ENCODE peak calls at places on chromosomes 4 and X, in six cellular contexts. One of them, this sample, is unnamed.
A peak's percentile ranks its signal among the peaks of the same experiment; 100 is the strongest.

GRCh38 chrX:9062621-9063020 is 28.7 kb upstream of the FAM9B start:
- DNase-seq in WTC11: no peak
- DNase-seq in K562: no peak
- DNase-seq in adrenal gland: no peak
- DNase-seq in NB4: no peak
- DNase-seq in transverse colon: no peak
- DNase-seq in this sample: no peak

GRCh38 chr4:97457253-97457652 is 686.0 kb downstream of the STPG2 start:
- DNase-seq in K562: no peak
- DNase-seq in NB4: no peak
- DNase-seq in transverse colon: no peak
- DNase-seq in WTC11: no peak
- DNase-seq in adrenal gland: no peak
- DNase-seq in this sample: no peak

GRCh38 chr4:169268951-169269781 is 1.6 kb downstream of the SH3RF1 start:
- DNase-seq in K562: no peak
- DNase-seq in adrenal gland: peak; percentile 53
- DNase-seq in WTC11: no peak
- DNase-seq in NB4: no peak
- DNase-seq in transverse colon: peak; percentile 31
- DNase-seq in this sample: no peak

GRCh38 chr4:102625232-102625930 is 124.2 kb downstream of the NFKB1 start:
- DNase-seq in transverse colon: peak; percentile 42
- DNase-seq in K562: no peak
- DNase-seq in NB4: peak; percentile 75
- DNase-seq in WTC11: peak; percentile 46
- DNase-seq in adrenal gland: no peak
- DNase-seq in this sample: peak; percentile 82

GRCh38 chrX:1412551-1413161 is 20.7 kb upstream of the SLC25A6 start:
- DNase-seq in adrenal gland: no peak
- DNase-seq in transverse colon: no peak
- DNase-seq in K562: no peak
- DNase-seq in WTC11: peak; percentile 9
- DNase-seq in NB4: no peak
- DNase-seq in this sample: no peak

GRCh38 chr4:47340914-47341313 is 122.6 kb downstream of the COMMD8 start:
- DNase-seq in K562: no peak
- DNase-seq in adrenal gland: no peak
- DNase-seq in transverse colon: no peak
- DNase-seq in WTC11: no peak
- DNase-seq in NB4: no peak
- DNase-seq in this sample: no peak

GRCh38 chr4:112381996-112382692 is 85.0 kb downstream of the ALPK1 start:
- DNase-seq in adrenal gland: no peak
- DNase-seq in NB4: no peak
- DNase-seq in WTC11: no peak
- DNase-seq in transverse colon: no peak
- DNase-seq in K562: no peak
- DNase-seq in this sample: no peak

GRCh38 chrX:24760601-24761000 is 66.9 kb downstream of the POLA1 start:
- DNase-seq in K562: no peak
- DNase-seq in WTC11: no peak
- DNase-seq in transverse colon: no peak
- DNase-seq in NB4: no peak
- DNase-seq in adrenal gland: no peak
- DNase-seq in this sample: no peak

GRCh38 chr4:139528377-139529005 is 27.5 kb downstream of the SETD7 start:
- DNase-seq in NB4: peak; percentile 93
- DNase-seq in transverse colon: peak; percentile 62
- DNase-seq in adrenal gland: no peak
- DNase-seq in K562: no peak
- DNase-seq in WTC11: no peak
- DNase-seq in this sample: peak; percentile 12

GRCh38 chr4:37767019-37767418 is 59.5 kb upstream of the PGM2 start:
- DNase-seq in adrenal gland: no peak
- DNase-seq in NB4: no peak
- DNase-seq in transverse colon: no peak
- DNase-seq in WTC11: no peak
- DNase-seq in K562: no peak
- DNase-seq in this sample: no peak

GRCh38 chr4:129364747-129365452 is 268.9 kb downstream of the C4orf33 start:
- DNase-seq in adrenal gland: no peak
- DNase-seq in K562: no peak
- DNase-seq in transverse colon: no peak
- DNase-seq in NB4: no peak
- DNase-seq in WTC11: no peak
- DNase-seq in this sample: no peak

GRCh38 chr4:52665592-52665991 is 6.5 kb upstream of the USP46 start:
- DNase-seq in adrenal gland: no peak
- DNase-seq in WTC11: no peak
- DNase-seq in transverse colon: no peak
- DNase-seq in K562: no peak
- DNase-seq in NB4: peak; percentile 29
- DNase-seq in this sample: peak; percentile 10

GRCh38 chr4:186628058-186628711 is 72.8 kb upstream of the MTNR1A start:
- DNase-seq in NB4: peak; percentile 88
- DNase-seq in K562: no peak
- DNase-seq in transverse colon: no peak
- DNase-seq in WTC11: no peak
- DNase-seq in adrenal gland: no peak
- DNase-seq in this sample: peak; percentile 35

GRCh38 chrX:116379854-116380253 is 56.6 kb upstream of the SLC6A14 start:
- DNase-seq in adrenal gland: no peak
- DNase-seq in K562: no peak
- DNase-seq in NB4: no peak
- DNase-seq in WTC11: no peak
- DNase-seq in transverse colon: no peak
- DNase-seq in this sample: no peak

GRCh38 chr4:1823545-1823932 is 30.4 kb downstream of the FGFR3 start:
- DNase-seq in K562: no peak
- DNase-seq in NB4: no peak
- DNase-seq in transverse colon: no peak
- DNase-seq in adrenal gland: no peak
- DNase-seq in WTC11: no peak
- DNase-seq in this sample: no peak

GRCh38 chr4:151318310-151319006 is 6.9 kb downstream of the SH3D19 start:
- DNase-seq in NB4: no peak
- DNase-seq in K562: no peak
- DNase-seq in adrenal gland: peak; percentile 63
- DNase-seq in WTC11: no peak
- DNase-seq in transverse colon: no peak
- DNase-seq in this sample: no peak

GRCh38 chr4:19969492-19969891 is 282.2 kb upstream of the SLIT2 start:
- DNase-seq in K562: no peak
- DNase-seq in transverse colon: no peak
- DNase-seq in adrenal gland: no peak
- DNase-seq in WTC11: no peak
- DNase-seq in NB4: no peak
- DNase-seq in this sample: no peak

GRCh38 chrX:104105863-104106262 is 6.5 kb upstream of the ZCCHC18 start:
- DNase-seq in NB4: no peak
- DNase-seq in K562: no peak
- DNase-seq in adrenal gland: no peak
- DNase-seq in transverse colon: no peak
- DNase-seq in WTC11: no peak
- DNase-seq in this sample: no peak

GRCh38 chr4:122679946-122680345 is 52.6 kb upstream of the BBS12 start:
- DNase-seq in K562: no peak
- DNase-seq in WTC11: no peak
- DNase-seq in adrenal gland: no peak
- DNase-seq in transverse colon: no peak
- DNase-seq in NB4: no peak
- DNase-seq in this sample: no peak

GRCh38 chr4:25847329-25847728 is 15.5 kb downstream of the SEL1L3 start:
- DNase-seq in adrenal gland: no peak
- DNase-seq in NB4: no peak
- DNase-seq in transverse colon: no peak
- DNase-seq in K562: no peak
- DNase-seq in WTC11: no peak
- DNase-seq in this sample: no peak

GRCh38 chr4:67204441-67204840 is 340.9 kb downstream of the CENPC start:
- DNase-seq in K562: no peak
- DNase-seq in WTC11: no peak
- DNase-seq in adrenal gland: no peak
- DNase-seq in NB4: peak; percentile 63
- DNase-seq in transverse colon: no peak
- DNase-seq in this sample: no peak

GRCh38 chr4:25290490-25291067 is 22.0 kb upstream of the ZCCHC4 start:
- DNase-seq in adrenal gland: no peak
- DNase-seq in K562: no peak
- DNase-seq in transverse colon: no peak
- DNase-seq in NB4: no peak
- DNase-seq in WTC11: no peak
- DNase-seq in this sample: no peak

GRCh38 chrX:53682885-53683555 is 3.5 kb downstream of the HUWE1 start:
- DNase-seq in K562: peak; percentile 26
- DNase-seq in transverse colon: peak; percentile 25
- DNase-seq in WTC11: peak; percentile 13
- DNase-seq in NB4: peak; percentile 71
- DNase-seq in adrenal gland: peak; percentile 72
- DNase-seq in this sample: peak; percentile 60

GRCh38 chrX:39893417-39894338 is 204.1 kb downstream of the BCOR start:
- DNase-seq in K562: no peak
- DNase-seq in NB4: peak; percentile 34
- DNase-seq in adrenal gland: no peak
- DNase-seq in transverse colon: no peak
- DNase-seq in WTC11: no peak
- DNase-seq in this sample: no peak

GRCh38 chr4:124278477-124278876 is 434.1 kb downstream of the ANKRD50 start:
- DNase-seq in NB4: no peak
- DNase-seq in K562: no peak
- DNase-seq in WTC11: no peak
- DNase-seq in adrenal gland: no peak
- DNase-seq in transverse colon: no peak
- DNase-seq in this sample: no peak

GRCh38 chr4:145216532-145216931 is 36.1 kb upstream of the OTUD4 start:
- DNase-seq in NB4: peak; percentile 17
- DNase-seq in WTC11: no peak
- DNase-seq in K562: no peak
- DNase-seq in transverse colon: no peak
- DNase-seq in adrenal gland: no peak
- DNase-seq in this sample: no peak

GRCh38 chrX:119606508-119607389 is 525 bp upstream of the NKRF start:
- DNase-seq in K562: no peak
- DNase-seq in NB4: no peak
- DNase-seq in transverse colon: no peak
- DNase-seq in WTC11: no peak
- DNase-seq in adrenal gland: no peak
- DNase-seq in this sample: peak; percentile 19

GRCh38 chr4:16122784-16123183 is 39.0 kb upstream of the PROM1 start:
- DNase-seq in NB4: peak; percentile 15
- DNase-seq in K562: no peak
- DNase-seq in adrenal gland: no peak
- DNase-seq in WTC11: no peak
- DNase-seq in transverse colon: no peak
- DNase-seq in this sample: peak; percentile 74

GRCh38 chrX:7027071-7027470 is 120.4 kb upstream of the STS start:
- DNase-seq in NB4: no peak
- DNase-seq in WTC11: no peak
- DNase-seq in K562: no peak
- DNase-seq in transverse colon: peak; percentile 30
- DNase-seq in adrenal gland: no peak
- DNase-seq in this sample: no peak

GRCh38 chr4:76984127-76984526 is 34.6 kb downstream of the SEPTIN11 start:
- DNase-seq in K562: peak; percentile 23
- DNase-seq in WTC11: no peak
- DNase-seq in adrenal gland: no peak
- DNase-seq in transverse colon: no peak
- DNase-seq in NB4: peak; percentile 3
- DNase-seq in this sample: no peak
- TF ChIP-seq CTCF in K562: peak; percentile 47
- TF ChIP-seq CTCF in WTC11: no peak
- TF ChIP-seq CTCF in adrenal gland: peak; percentile 9
- TF ChIP-seq CTCF in transverse colon: peak; percentile 11
- TF ChIP-seq CTCF in NB4: no peak
- TF ChIP-seq CTCF in this sample: peak; percentile 45

DNA sequence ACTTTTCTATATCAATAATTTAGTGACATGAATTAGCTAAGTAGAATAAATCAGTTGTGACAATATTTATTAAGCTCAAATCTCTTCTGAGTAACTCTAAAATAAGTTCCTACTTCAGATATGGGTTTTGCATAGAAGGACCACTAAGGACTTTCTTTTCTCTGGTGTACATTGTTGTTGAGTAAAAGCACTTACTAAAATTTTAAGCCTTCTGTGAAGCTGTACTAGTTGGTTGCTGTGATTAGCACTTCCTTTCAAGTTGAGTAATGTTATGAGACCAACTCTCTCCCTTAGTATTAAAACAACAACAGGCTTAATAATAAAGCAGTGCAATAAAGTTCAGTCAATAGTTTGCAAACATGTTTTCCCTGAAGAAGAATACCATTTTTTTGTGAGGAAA is 667.4 kb upstream of the NDST4 start:
- DNase-seq in transverse colon: no peak
- DNase-seq in WTC11: no peak
- DNase-seq in K562: no peak
- DNase-seq in adrenal gland: no peak
- DNase-seq in NB4: no peak
- DNase-seq in this sample: no peak
- TF ChIP-seq CTCF in transverse colon: no peak
- TF ChIP-seq CTCF in WTC11: no peak
- TF ChIP-seq CTCF in K562: no peak
- TF ChIP-seq CTCF in adrenal gland: no peak
- TF ChIP-seq CTCF in NB4: no peak
- TF ChIP-seq CTCF in this sample: no peak

DNA sequence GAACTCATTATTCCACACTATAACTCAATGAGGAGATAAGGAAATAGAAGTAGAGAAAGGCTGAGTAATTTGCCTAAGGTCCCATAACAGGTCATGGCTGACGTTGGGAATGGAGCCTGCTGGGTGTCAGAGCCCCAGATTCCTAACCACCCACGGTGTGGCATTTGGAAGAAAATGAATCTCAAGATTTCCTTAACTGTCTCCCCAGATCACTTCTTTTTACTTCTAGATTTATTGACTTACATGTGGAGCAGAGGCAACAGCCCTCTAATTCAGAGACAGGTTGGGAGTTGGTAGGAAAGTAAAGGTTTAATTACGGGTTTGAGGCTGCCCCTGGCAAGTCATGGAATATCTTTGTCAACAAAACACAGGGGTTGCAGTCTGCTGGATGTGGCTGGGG is 134.0 kb downstream of the ARHGAP10 start:
- DNase-seq in NB4: no peak
- DNase-seq in transverse colon: no peak
- DNase-seq in adrenal gland: no peak
- DNase-seq in K562: no peak
- DNase-seq in WTC11: no peak
- DNase-seq in this sample: no peak
- TF ChIP-seq CTCF in NB4: no peak
- TF ChIP-seq CTCF in transverse colon: no peak
- TF ChIP-seq CTCF in adrenal gland: no peak
- TF ChIP-seq CTCF in K562: no peak
- TF ChIP-seq CTCF in WTC11: no peak
- TF ChIP-seq CTCF in this sample: no peak

DNA sequence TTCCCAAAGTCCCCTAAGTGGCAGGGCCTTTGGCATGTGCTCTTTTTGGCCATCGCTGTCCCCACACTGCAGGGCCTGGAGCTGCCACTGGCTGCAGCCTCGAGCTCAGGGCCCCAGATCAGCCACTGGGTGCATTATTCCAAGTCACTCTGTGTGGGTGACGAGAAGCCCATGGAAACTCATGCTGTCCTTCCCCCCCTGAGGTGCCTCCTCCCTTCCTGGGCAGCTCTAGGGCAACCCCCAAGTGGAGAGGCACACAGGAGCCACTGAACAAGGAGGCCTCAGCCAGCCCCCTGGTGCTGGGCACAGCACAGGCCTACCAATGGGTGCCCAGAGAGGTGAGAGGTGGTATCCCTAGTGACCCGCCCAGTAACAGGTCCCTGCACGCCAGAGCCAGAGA is 84.5 kb downstream of the PPP2R2C start:
- DNase-seq in transverse colon: no peak
- DNase-seq in WTC11: no peak
- DNase-seq in NB4: no peak
- DNase-seq in adrenal gland: no peak
- DNase-seq in K562: no peak
- DNase-seq in this sample: no peak
- TF ChIP-seq CTCF in transverse colon: no peak
- TF ChIP-seq CTCF in WTC11: no peak
- TF ChIP-seq CTCF in NB4: no peak
- TF ChIP-seq CTCF in adrenal gland: no peak
- TF ChIP-seq CTCF in K562: no peak
- TF ChIP-seq CTCF in this sample: no peak

This sample was measured in activated CD8-positive, alpha-beta T cell treated with anti-CD3 and anti-CD28 coated beads for 36 hours.